ENCODE peak calls at places on chromosome 3, in six cellular contexts. One of them, this sample, is unnamed.

GRCh38 chr3:46574881-46575576 is 8.9 kb upstream of the LRRC2 start:
- DNase-seq in A549: no peak
- DNase-seq in cardiac fibroblast: no peak
- DNase-seq in fibroblast of lung: no peak
- DNase-seq in gastrocnemius medialis: no peak
- DNase-seq in kidney epithelial cell: no peak
- DNase-seq in this sample: no peak

GRCh38 chr3:64462203-64463120 is 225.3 kb downstream of the ADAMTS9 start:
- DNase-seq in A549: no peak
- DNase-seq in cardiac fibroblast: peak
- DNase-seq in fibroblast of lung: peak
- DNase-seq in gastrocnemius medialis: no peak
- DNase-seq in kidney epithelial cell: peak
- DNase-seq in this sample: no peak

GRCh38 chr3:34727700-34728099 is 911.6 kb upstream of the ARPP21 start:
- DNase-seq in A549: no peak
- DNase-seq in cardiac fibroblast: no peak
- DNase-seq in fibroblast of lung: no peak
- DNase-seq in gastrocnemius medialis: no peak
- DNase-seq in kidney epithelial cell: no peak
- DNase-seq in this sample: peak

GRCh38 chr3:64575211-64575844 is 112.5 kb downstream of the ADAMTS9 start:
- DNase-seq in A549: peak
- DNase-seq in cardiac fibroblast: peak
- DNase-seq in fibroblast of lung: peak
- DNase-seq in gastrocnemius medialis: no peak
- DNase-seq in kidney epithelial cell: no peak
- DNase-seq in this sample: peak

GRCh38 chr3:53941174-53941573 is 49.5 kb upstream of the SELENOK start:
- DNase-seq in A549: no peak
- DNase-seq in cardiac fibroblast: peak
- DNase-seq in fibroblast of lung: peak
- DNase-seq in gastrocnemius medialis: no peak
- DNase-seq in kidney epithelial cell: no peak
- DNase-seq in this sample: peak

GRCh38 chr3:25495726-25496125 is 67.7 kb downstream of the RARB start:
- DNase-seq in A549: no peak
- DNase-seq in cardiac fibroblast: peak
- DNase-seq in fibroblast of lung: peak
- DNase-seq in gastrocnemius medialis: no peak
- DNase-seq in kidney epithelial cell: no peak
- DNase-seq in this sample: no peak

GRCh38 chr3:72594615-72595215 is 253.5 kb downstream of the SHQ1 start:
- DNase-seq in A549: no peak
- DNase-seq in cardiac fibroblast: no peak
- DNase-seq in fibroblast of lung: no peak
- DNase-seq in gastrocnemius medialis: no peak
- DNase-seq in kidney epithelial cell: no peak
- DNase-seq in this sample: no peak

GRCh38 chr3:194203482-194204035 is 67.6 kb downstream of the HES1 start:
- DNase-seq in A549: no peak
- DNase-seq in cardiac fibroblast: no peak
- DNase-seq in fibroblast of lung: no peak
- DNase-seq in gastrocnemius medialis: no peak
- DNase-seq in kidney epithelial cell: no peak
- DNase-seq in this sample: no peak

GRCh38 chr3:134351421-134351820 is 22.8 kb downstream of the AMOTL2 start:
- DNase-seq in A549: no peak
- DNase-seq in cardiac fibroblast: no peak
- DNase-seq in fibroblast of lung: no peak
- DNase-seq in gastrocnemius medialis: peak
- DNase-seq in kidney epithelial cell: no peak
- DNase-seq in this sample: no peak

GRCh38 chr3:51004235-51004634 is 329.5 kb downstream of the DOCK3 start:
- DNase-seq in A549: no peak
- DNase-seq in cardiac fibroblast: no peak
- DNase-seq in fibroblast of lung: no peak
- DNase-seq in gastrocnemius medialis: no peak
- DNase-seq in kidney epithelial cell: no peak
- DNase-seq in this sample: no peak

GRCh38 chr3:171763392-171763791 is 46.9 kb downstream of the PLD1 start:
- DNase-seq in A549: no peak
- DNase-seq in cardiac fibroblast: no peak
- DNase-seq in fibroblast of lung: no peak
- DNase-seq in gastrocnemius medialis: no peak
- DNase-seq in kidney epithelial cell: no peak
- DNase-seq in this sample: no peak

GRCh38 chr3:143839980-143840379 is 8.3 kb downstream of the SLC9A9 start:
- DNase-seq in A549: no peak
- DNase-seq in cardiac fibroblast: no peak
- DNase-seq in fibroblast of lung: no peak
- DNase-seq in gastrocnemius medialis: no peak
- DNase-seq in kidney epithelial cell: no peak
- DNase-seq in this sample: no peak

GRCh38 chr3:71973337-71974030 is 188.5 kb upstream of the PROK2 start:
- DNase-seq in A549: no peak
- DNase-seq in cardiac fibroblast: no peak
- DNase-seq in fibroblast of lung: no peak
- DNase-seq in gastrocnemius medialis: peak
- DNase-seq in kidney epithelial cell: no peak
- DNase-seq in this sample: peak

GRCh38 chr3:46892285-46893145 is 15.0 kb downstream of the PTH1R start:
- DNase-seq in A549: peak
- DNase-seq in cardiac fibroblast: peak
- DNase-seq in fibroblast of lung: peak
- DNase-seq in gastrocnemius medialis: peak
- DNase-seq in kidney epithelial cell: no peak
- DNase-seq in this sample: peak

GRCh38 chr3:45055411-45056143 is 29.5 kb downstream of the CLEC3B start:
- DNase-seq in A549: peak
- DNase-seq in cardiac fibroblast: peak
- DNase-seq in fibroblast of lung: peak
- DNase-seq in gastrocnemius medialis: no peak
- DNase-seq in kidney epithelial cell: no peak
- DNase-seq in this sample: peak

GRCh38 chr3:46143951-46144473 is 64.1 kb downstream of the CCR1 start:
- DNase-seq in A549: no peak
- DNase-seq in cardiac fibroblast: no peak
- DNase-seq in fibroblast of lung: no peak
- DNase-seq in gastrocnemius medialis: no peak
- DNase-seq in kidney epithelial cell: no peak
- DNase-seq in this sample: no peak

GRCh38 chr3:100760377-100760776 is 51.1 kb downstream of the TFG start:
- DNase-seq in A549: no peak
- DNase-seq in cardiac fibroblast: no peak
- DNase-seq in fibroblast of lung: no peak
- DNase-seq in gastrocnemius medialis: no peak
- DNase-seq in kidney epithelial cell: no peak
- DNase-seq in this sample: no peak

GRCh38 chr3:75983609-75984290 is 198.4 kb upstream of the ZNF717 start:
- DNase-seq in A549: no peak
- DNase-seq in cardiac fibroblast: peak
- DNase-seq in fibroblast of lung: peak
- DNase-seq in gastrocnemius medialis: no peak
- DNase-seq in kidney epithelial cell: peak
- DNase-seq in this sample: no peak

GRCh38 chr3:169173231-169173630 is 490.3 kb downstream of the MECOM start:
- DNase-seq in A549: no peak
- DNase-seq in cardiac fibroblast: no peak
- DNase-seq in fibroblast of lung: no peak
- DNase-seq in gastrocnemius medialis: no peak
- DNase-seq in kidney epithelial cell: no peak
- DNase-seq in this sample: no peak

GRCh38 chr3:101964861-101965260 is 115.5 kb downstream of the NFKBIZ start:
- DNase-seq in A549: no peak
- DNase-seq in cardiac fibroblast: peak
- DNase-seq in fibroblast of lung: peak
- DNase-seq in gastrocnemius medialis: no peak
- DNase-seq in kidney epithelial cell: no peak
- DNase-seq in this sample: peak

GRCh38 chr3:42701371-42702065 is 1.1 kb downstream of the HHATL start:
- DNase-seq in A549: peak
- DNase-seq in cardiac fibroblast: peak
- DNase-seq in fibroblast of lung: peak
- DNase-seq in gastrocnemius medialis: peak
- DNase-seq in kidney epithelial cell: no peak
- DNase-seq in this sample: peak

GRCh38 chr3:107431048-107431297 is 53.7 kb downstream of the CCDC54 start:
- DNase-seq in A549: no peak
- DNase-seq in cardiac fibroblast: peak
- DNase-seq in fibroblast of lung: no peak
- DNase-seq in gastrocnemius medialis: peak
- DNase-seq in kidney epithelial cell: no peak
- DNase-seq in this sample: peak

GRCh38 chr3:47762233-47762632 is 19.5 kb downstream of the SMARCC1 start:
- DNase-seq in A549: no peak
- DNase-seq in cardiac fibroblast: no peak
- DNase-seq in fibroblast of lung: peak
- DNase-seq in gastrocnemius medialis: no peak
- DNase-seq in kidney epithelial cell: no peak
- DNase-seq in this sample: peak

GRCh38 chr3:13623101-13623654 is 74.3 kb downstream of the FBLN2 start:
- DNase-seq in A549: no peak
- DNase-seq in cardiac fibroblast: no peak
- DNase-seq in fibroblast of lung: peak
- DNase-seq in gastrocnemius medialis: no peak
- DNase-seq in kidney epithelial cell: no peak
- DNase-seq in this sample: no peak

GRCh38 chr3:51777985-51778384 is 1.1 kb downstream of the IQCF6 start:
- DNase-seq in A549: no peak
- DNase-seq in cardiac fibroblast: no peak
- DNase-seq in fibroblast of lung: no peak
- DNase-seq in gastrocnemius medialis: peak
- DNase-seq in kidney epithelial cell: no peak
- DNase-seq in this sample: peak

GRCh38 chr3:17672506-17672905 is 69.9 kb downstream of the TBC1D5 start:
- DNase-seq in A549: no peak
- DNase-seq in cardiac fibroblast: peak
- DNase-seq in fibroblast of lung: no peak
- DNase-seq in gastrocnemius medialis: no peak
- DNase-seq in kidney epithelial cell: no peak
- DNase-seq in this sample: no peak

GRCh38 chr3:17664923-17665322 is 77.5 kb downstream of the TBC1D5 start:
- DNase-seq in A549: no peak
- DNase-seq in cardiac fibroblast: no peak
- DNase-seq in fibroblast of lung: no peak
- DNase-seq in gastrocnemius medialis: no peak
- DNase-seq in kidney epithelial cell: no peak
- DNase-seq in this sample: no peak

GRCh38 chr3:17674082-17674686 is 68.2 kb downstream of the TBC1D5 start:
- DNase-seq in A549: no peak
- DNase-seq in cardiac fibroblast: no peak
- DNase-seq in fibroblast of lung: no peak
- DNase-seq in gastrocnemius medialis: no peak
- DNase-seq in kidney epithelial cell: no peak
- DNase-seq in this sample: no peak

GRCh38 chr3:17670749-17671148 is 71.7 kb downstream of the TBC1D5 start:
- DNase-seq in A549: no peak
- DNase-seq in cardiac fibroblast: no peak
- DNase-seq in fibroblast of lung: no peak
- DNase-seq in gastrocnemius medialis: no peak
- DNase-seq in kidney epithelial cell: no peak
- DNase-seq in this sample: no peak
- TF ChIP-seq CTCF in A549: no peak
- TF ChIP-seq CTCF in cardiac fibroblast: no peak
- TF ChIP-seq CTCF in fibroblast of lung: no peak
- TF ChIP-seq CTCF in gastrocnemius medialis: no peak
- TF ChIP-seq CTCF in kidney epithelial cell: no peak
- TF ChIP-seq CTCF in this sample: no peak

GRCh38 chr3:196694202-196694638 is 17.8 kb downstream of the CEP19 start:
- DNase-seq in A549: peak
- DNase-seq in cardiac fibroblast: peak
- DNase-seq in fibroblast of lung: peak
- DNase-seq in gastrocnemius medialis: no peak
- DNase-seq in kidney epithelial cell: no peak
- DNase-seq in this sample: peak
- TF ChIP-seq CTCF in A549: no peak
- TF ChIP-seq CTCF in cardiac fibroblast: no peak
- TF ChIP-seq CTCF in fibroblast of lung: peak
- TF ChIP-seq CTCF in gastrocnemius medialis: no peak
- TF ChIP-seq CTCF in kidney epithelial cell: no peak
- TF ChIP-seq CTCF in this sample: no peak

GRCh38 chr3:161854232-161854771 is 357.7 kb downstream of the OTOL1 start:
- DNase-seq in A549: no peak
- DNase-seq in cardiac fibroblast: peak
- DNase-seq in fibroblast of lung: peak
- DNase-seq in gastrocnemius medialis: no peak
- DNase-seq in kidney epithelial cell: peak
- DNase-seq in this sample: peak

GRCh38 chr3:161852744-161853143 is 356.1 kb downstream of the OTOL1 start:
- DNase-seq in A549: no peak
- DNase-seq in cardiac fibroblast: no peak
- DNase-seq in fibroblast of lung: no peak
- DNase-seq in gastrocnemius medialis: no peak
- DNase-seq in kidney epithelial cell: no peak
- DNase-seq in this sample: no peak

DNA sequence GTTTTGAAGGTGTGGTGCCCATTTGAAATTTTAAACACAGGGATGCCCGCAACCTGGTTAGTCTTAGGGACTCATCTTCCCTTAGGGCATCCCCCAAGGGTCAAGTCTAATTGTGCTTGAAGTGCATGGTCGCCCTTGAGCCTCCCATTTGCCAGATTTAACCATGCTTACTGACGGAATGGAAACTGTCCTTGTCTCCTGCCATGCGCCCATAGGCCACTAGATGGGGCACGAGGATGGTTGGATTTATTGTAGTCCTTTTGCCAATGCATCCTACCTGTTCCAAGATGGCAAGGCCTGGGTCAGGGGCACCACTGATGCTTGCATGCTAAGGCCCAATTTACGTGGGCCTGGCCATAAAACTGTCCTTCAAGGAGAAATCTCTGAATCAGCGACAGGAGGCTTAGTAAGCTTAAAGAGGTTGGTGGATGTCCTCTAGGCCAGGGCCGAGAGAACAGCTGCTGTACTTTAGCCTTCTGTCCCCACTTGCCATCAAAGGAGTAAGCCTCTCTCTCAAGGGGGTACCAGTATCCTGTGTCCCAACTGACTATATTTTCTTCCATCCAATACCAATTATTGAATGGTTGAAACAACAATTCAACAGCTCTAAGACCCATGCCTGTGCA is 355.4 kb downstream of the OTOL1 start:
- DNase-seq in A549: peak
- DNase-seq in cardiac fibroblast: peak
- DNase-seq in fibroblast of lung: peak
- DNase-seq in gastrocnemius medialis: no peak
- DNase-seq in kidney epithelial cell: no peak
- DNase-seq in this sample: peak
- TF ChIP-seq CTCF in A549: peak
- TF ChIP-seq CTCF in cardiac fibroblast: peak
- TF ChIP-seq CTCF in fibroblast of lung: peak
- TF ChIP-seq CTCF in gastrocnemius medialis: peak
- TF ChIP-seq CTCF in kidney epithelial cell: peak
- TF ChIP-seq CTCF in this sample: peak

DNA sequence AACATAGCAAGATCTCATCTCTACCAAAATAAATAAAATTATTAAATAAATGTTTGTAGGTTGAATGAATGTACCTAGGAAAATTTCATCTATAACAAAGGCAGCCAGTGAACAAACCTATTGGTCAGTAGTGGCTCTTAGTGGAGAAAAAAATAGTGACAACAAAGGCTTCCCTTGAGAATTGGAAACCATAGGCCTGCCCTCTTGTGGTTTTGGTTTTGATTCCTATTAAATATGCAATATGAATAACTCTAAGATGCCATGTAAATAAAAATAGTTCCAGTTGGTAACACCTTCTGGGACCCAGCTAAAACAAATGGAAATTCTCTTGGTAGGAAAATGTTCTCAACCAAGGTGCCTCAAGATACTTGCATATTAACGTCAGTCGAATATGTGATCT is 145.7 kb upstream of the BFSP2 start:
- DNase-seq in A549: no peak
- DNase-seq in cardiac fibroblast: no peak
- DNase-seq in fibroblast of lung: no peak
- DNase-seq in gastrocnemius medialis: no peak
- DNase-seq in kidney epithelial cell: no peak
- DNase-seq in this sample: no peak
- TF ChIP-seq CTCF in A549: no peak
- TF ChIP-seq CTCF in cardiac fibroblast: no peak
- TF ChIP-seq CTCF in fibroblast of lung: no peak
- TF ChIP-seq CTCF in gastrocnemius medialis: no peak
- TF ChIP-seq CTCF in kidney epithelial cell: no peak
- TF ChIP-seq CTCF in this sample: no peak

This sample was measured in MCF 10A.